ENCODE peak calls at places on chromosome 19, in five cellular contexts. Q is vagina, Z is heart right ventricle, I is H7, G is Peyer's patch. R is an unnamed sample. For H3K36me3, the result is how much of the 10 kb centered on the place peaks cover.

GRCh38 chr19:15419413-15420025 is 731 bp upstream of the AKAP8L start:
- DNase-seq in Q (no peak), Z (no peak), I (no peak), G (no peak), R (no peak)

GRCh38 chr19:30085394-30085793 is 143.4 kb downstream of the URI1 start:
- DNase-seq in Q (no peak), Z (no peak), I (peak), G (no peak), R (no peak)

GRCh38 chr19:45211751-45212381 is 33.3 kb downstream of the BLOC1S3 start:
- DNase-seq in Q (no peak), Z (peak), I (peak), G (no peak), R (no peak)

GRCh38 chr19:39413903-39414608 is 1.6 kb downstream of the PLEKHG2 start:
- DNase-seq in Q (no peak), Z (no peak), I (peak), G (no peak), R (peak)

GRCh38 chr19:11306337-11306736 is 10.4 kb downstream of the TSPAN16 start:
- DNase-seq in Q (no peak), Z (no peak), I (no peak), G (no peak), R (no peak)

GRCh38 chr19:33813391-33814101 is 16.9 kb downstream of the KCTD15 start:
- DNase-seq in Q (peak), Z (no peak), I (peak), G (no peak), R (no peak)

GRCh38 chr19:54137913-54138776 is 583 bp downstream of the CNOT3 start:
- DNase-seq in Q (no peak), Z (no peak), I (peak), G (no peak), R (no peak)

GRCh38 chr19:30222428-30222873 is 149.7 kb upstream of the ZNF536 start:
- DNase-seq in Q (no peak), Z (no peak), I (peak), G (no peak), R (no peak)

GRCh38 chr19:49188626-49189200 is 31.1 kb downstream of the TRPM4 start:
- DNase-seq in Q (no peak), Z (no peak), I (peak), G (no peak), R (no peak)

GRCh38 chr19:23986623-23987022 is 71.9 kb downstream of the ZNF726 start:
- DNase-seq in Q (no peak), Z (no peak), I (no peak), G (no peak), R (no peak)

GRCh38 chr19:45496349-45496953 is 396 bp downstream of the RTN2 start:
- DNase-seq in Q (no peak), Z (no peak), I (peak), G (peak), R (no peak)

GRCh38 chr19:41746593-41747227 is 8.6 kb upstream of the CEACAM6 start:
- DNase-seq in Q (no peak), Z (peak), I (peak), G (peak), R (no peak)

GRCh38 chr19:38228491-38229439 is 4.7 kb upstream of the DPF1 start:
- DNase-seq in Q (no peak), Z (no peak), I (peak), G (no peak), R (no peak)

GRCh38 chr19:1377176-1377964 is 6.3 kb upstream of the NDUFS7 start:
- DNase-seq in Q (no peak), Z (no peak), I (no peak), G (no peak), R (no peak)

GRCh38 chr19:49672131-49672919 is 4.7 kb upstream of the PRMT1 start:
- DNase-seq in Q (no peak), Z (peak), I (peak), G (peak), R (peak)

GRCh38 chr19:41687419-41687818 is 651 bp downstream of the CEACAM7 start:
- DNase-seq in Q (no peak), Z (no peak), I (no peak), G (no peak), R (no peak)

GRCh38 chr19:17473041-17473440 is 2.7 kb downstream of the SLC27A1 start:
- DNase-seq in Q (no peak), Z (no peak), I (no peak), G (no peak), R (no peak)

GRCh38 chr19:44750713-44751112 is 2.2 kb downstream of the BCL3 start:
- DNase-seq in Q (no peak), Z (no peak), I (no peak), G (no peak), R (no peak)

GRCh38 chr19:1094978-1095701 is at the start of gene POLR2E:
- DNase-seq in Q (peak), Z (peak), I (peak), G (peak), R (peak)

GRCh38 chr19:2923510-2923909 is 21.3 kb downstream of the ZNF77 start:
- DNase-seq in Q (peak), Z (no peak), I (no peak), G (peak), R (no peak)

GRCh38 chr19:14149509-14149994 is 13.2 kb upstream of the ASF1B start:
- DNase-seq in Q (no peak), Z (peak), I (peak), G (peak), R (peak)

GRCh38 chr19:35977446-35978222 is 17.4 kb upstream of the SDHAF1 start:
- DNase-seq in Q (no peak), Z (no peak), I (peak), G (no peak), R (no peak)

GRCh38 chr19:42370068-42370520 is 20.0 kb downstream of the CNFN start:
- DNase-seq in Q (no peak), Z (no peak), I (peak), G (no peak), R (no peak)

GRCh38 chr19:41740415-41741243 is 14.7 kb upstream of the CEACAM6 start:
- DNase-seq in Q (no peak), Z (no peak), I (no peak), G (no peak), R (no peak)

GRCh38 chr19:35703343-35703742 is 1.0 kb upstream of the ZBTB32 start:
- DNase-seq in Q (no peak), Z (no peak), I (peak), G (no peak), R (no peak)

GRCh38 chr19:35512831-35513230 is 618 bp downstream of the DMKN start:
- DNase-seq in Q (no peak), Z (no peak), I (peak), G (no peak), R (no peak)

GRCh38 chr19:38266070-38266469 is 1.7 kb downstream of the SPINT2 start:
- DNase-seq in Q (no peak), Z (no peak), I (no peak), G (no peak), R (no peak)

GRCh38 chr19:13019330-13019729 is 24.1 kb downstream of the NFIX start:
- DNase-seq in Q (no peak), Z (no peak), I (no peak), G (no peak), R (no peak)
- H3K4me3 ChIP-seq in Q (no peak), Z (no peak), I (no peak), G (no peak), R (no peak)

GRCh38 chr19:7469654-7470285 is 19.1 kb downstream of the PEX11G start:
- DNase-seq in Q (no peak), Z (no peak), I (no peak), G (no peak), R (no peak)
- H3K36me3 ChIP-seq in Q (under half), Z (under half), I (under half), G (half or more), R (half or more)

GRCh38 chr19:4518345-4519171 is at the start of gene PLIN4:
- DNase-seq in Q (no peak), Z (peak), I (peak), G (no peak), R (no peak)
- H3K4me3 ChIP-seq in Q (peak), Z (peak), I (no peak), G (no peak), R (peak)

GRCh38 chr19:47142779-47143178 is 12.1 kb downstream of the SAE1 start:
- DNase-seq in Q (no peak), Z (no peak), I (no peak), G (no peak), R (no peak)
- H3K36me3 ChIP-seq in Q (under half), Z (under half), I (under half), G (under half), R (under half)